ENCODE peak calls at places on chromosomes 3 and 15, in four cellular contexts. One of them, this sample, is unnamed.

GRCh38 chr3:153528473-153528872 is 366.4 kb downstream of the RAP2B start:
- DNase-seq in RCC 7860: no peak
- DNase-seq in fibroblast of the conjunctiva: no peak
- DNase-seq in cardiac muscle cell: no peak
- DNase-seq in this sample: no peak

GRCh38 chr15:39874890-39875549 is 45.0 kb downstream of the GPR176 start:
- DNase-seq in RCC 7860: no peak
- DNase-seq in fibroblast of the conjunctiva: peak
- DNase-seq in cardiac muscle cell: peak
- DNase-seq in this sample: no peak

GRCh38 chr3:10434144-10434937 is 71.0 kb downstream of the ATP2B2 start:
- DNase-seq in cardiac muscle cell: no peak
- DNase-seq in RCC 7860: no peak
- DNase-seq in fibroblast of the conjunctiva: no peak
- DNase-seq in this sample: no peak

GRCh38 chr3:49720383-49721164 is 1.1 kb upstream of the AMIGO3 start:
- DNase-seq in fibroblast of the conjunctiva: no peak
- DNase-seq in RCC 7860: no peak
- DNase-seq in cardiac muscle cell: no peak
- DNase-seq in this sample: no peak

GRCh38 chr3:173660645-173661299 is 263.2 kb downstream of the NLGN1 start:
- DNase-seq in cardiac muscle cell: no peak
- DNase-seq in fibroblast of the conjunctiva: no peak
- DNase-seq in RCC 7860: no peak
- DNase-seq in this sample: no peak

GRCh38 chr15:63157891-63158431 is 684 bp upstream of the RPS27L start:
- DNase-seq in fibroblast of the conjunctiva: peak
- DNase-seq in RCC 7860: peak
- DNase-seq in cardiac muscle cell: peak
- DNase-seq in this sample: peak

GRCh38 chr15:39404767-39405173 is 176.1 kb upstream of the THBS1 start:
- DNase-seq in RCC 7860: no peak
- DNase-seq in cardiac muscle cell: peak
- DNase-seq in fibroblast of the conjunctiva: peak
- DNase-seq in this sample: peak

GRCh38 chr3:13525827-13526625 is 22.9 kb upstream of the FBLN2 start:
- DNase-seq in cardiac muscle cell: no peak
- DNase-seq in fibroblast of the conjunctiva: no peak
- DNase-seq in RCC 7860: no peak
- DNase-seq in this sample: peak

GRCh38 chr3:196422976-196423781 is 9.0 kb downstream of the UBXN7 start:
- DNase-seq in fibroblast of the conjunctiva: no peak
- DNase-seq in RCC 7860: no peak
- DNase-seq in cardiac muscle cell: peak
- DNase-seq in this sample: no peak

GRCh38 chr3:167694121-167694520 is 40.4 kb upstream of the WDR49 start:
- DNase-seq in fibroblast of the conjunctiva: no peak
- DNase-seq in cardiac muscle cell: no peak
- DNase-seq in RCC 7860: no peak
- DNase-seq in this sample: no peak

GRCh38 chr3:181066688-181067087 is 77.2 kb upstream of the DNAJC19 start:
- DNase-seq in cardiac muscle cell: no peak
- DNase-seq in fibroblast of the conjunctiva: no peak
- DNase-seq in RCC 7860: no peak
- DNase-seq in this sample: no peak

GRCh38 chr3:167743799-167744198 is 8.3 kb downstream of the SERPINI1 start:
- DNase-seq in cardiac muscle cell: no peak
- DNase-seq in RCC 7860: no peak
- DNase-seq in fibroblast of the conjunctiva: no peak
- DNase-seq in this sample: no peak

GRCh38 chr3:2543247-2543646 is 444.6 kb downstream of the CNTN4 start:
- DNase-seq in RCC 7860: no peak
- DNase-seq in fibroblast of the conjunctiva: no peak
- DNase-seq in cardiac muscle cell: no peak
- DNase-seq in this sample: no peak

GRCh38 chr15:45637552-45638033 is 2.8 kb downstream of the SQOR start:
- DNase-seq in fibroblast of the conjunctiva: peak
- DNase-seq in RCC 7860: peak
- DNase-seq in cardiac muscle cell: peak
- DNase-seq in this sample: peak

GRCh38 chr3:189766416-189766815 is 135.2 kb downstream of the TP63 start:
- DNase-seq in cardiac muscle cell: no peak
- DNase-seq in fibroblast of the conjunctiva: no peak
- DNase-seq in RCC 7860: no peak
- DNase-seq in this sample: no peak

GRCh38 chr15:29141206-29141907 is 128.3 kb downstream of the NSMCE3 start:
- DNase-seq in fibroblast of the conjunctiva: no peak
- DNase-seq in cardiac muscle cell: no peak
- DNase-seq in RCC 7860: peak
- DNase-seq in this sample: no peak

GRCh38 chr3:126553284-126553811 is 5.4 kb downstream of the C3orf22 start:
- DNase-seq in RCC 7860: no peak
- DNase-seq in cardiac muscle cell: no peak
- DNase-seq in fibroblast of the conjunctiva: no peak
- DNase-seq in this sample: no peak

GRCh38 chr3:170226426-170226960 is 4.3 kb downstream of the PRKCI start:
- DNase-seq in fibroblast of the conjunctiva: no peak
- DNase-seq in RCC 7860: no peak
- DNase-seq in cardiac muscle cell: peak
- DNase-seq in this sample: no peak

GRCh38 chr15:49741721-49742120 is 120.9 kb downstream of the DTWD1 start:
- DNase-seq in RCC 7860: no peak
- DNase-seq in fibroblast of the conjunctiva: no peak
- DNase-seq in cardiac muscle cell: no peak
- DNase-seq in this sample: no peak

GRCh38 chr3:195069501-195070251 is 201.3 kb downstream of the XXYLT1 start:
- DNase-seq in fibroblast of the conjunctiva: no peak
- DNase-seq in cardiac muscle cell: no peak
- DNase-seq in RCC 7860: no peak
- DNase-seq in this sample: no peak

GRCh38 chr3:78497025-78497424 is 1270.8 kb downstream of the ROBO1 start:
- DNase-seq in cardiac muscle cell: no peak
- DNase-seq in RCC 7860: no peak
- DNase-seq in fibroblast of the conjunctiva: no peak
- DNase-seq in this sample: no peak

GRCh38 chr3:187066228-187066995 is 72.9 kb downstream of the RPL39L start:
- DNase-seq in cardiac muscle cell: peak
- DNase-seq in fibroblast of the conjunctiva: peak
- DNase-seq in RCC 7860: no peak
- DNase-seq in this sample: peak

GRCh38 chr15:50234764-50235163 is 30.8 kb downstream of the HDC start:
- DNase-seq in RCC 7860: no peak
- DNase-seq in fibroblast of the conjunctiva: no peak
- DNase-seq in cardiac muscle cell: peak
- DNase-seq in this sample: no peak

GRCh38 chr3:33718595-33718907 is 497 bp upstream of the CLASP2 start:
- DNase-seq in RCC 7860: no peak
- DNase-seq in cardiac muscle cell: no peak
- DNase-seq in fibroblast of the conjunctiva: no peak
- DNase-seq in this sample: no peak

GRCh38 chr15:67137951-67138935 is 72.8 kb downstream of the SMAD3 start:
- DNase-seq in fibroblast of the conjunctiva: no peak
- DNase-seq in cardiac muscle cell: no peak
- DNase-seq in RCC 7860: no peak
- DNase-seq in this sample: no peak

GRCh38 chr15:80619677-80620076 is 75.4 kb upstream of the ABHD17C start:
- DNase-seq in fibroblast of the conjunctiva: no peak
- DNase-seq in RCC 7860: no peak
- DNase-seq in cardiac muscle cell: peak
- DNase-seq in this sample: no peak

GRCh38 chr3:70519913-70520659 is 207.6 kb upstream of the MDFIC2 start:
- DNase-seq in fibroblast of the conjunctiva: no peak
- DNase-seq in cardiac muscle cell: peak
- DNase-seq in RCC 7860: no peak
- DNase-seq in this sample: peak

This sample was measured in stromal cell of bone marrow.